ENCODE peak calls at places on chromosomes 4 and X, in five cellular contexts. H is pancreas, V is IMR-90, B is AG10803, G is fibroblast of pulmonary artery. S is an unnamed sample.

GRCh38 chrX:14529288-14529989 is at the start of gene GLRA2:
- DNase-seq in H (no peak), V (peak), B (peak), G (peak), S (no peak)

GRCh38 chr4:169410839-169411770 is 140.3 kb upstream of the SH3RF1 start:
- DNase-seq in H (no peak), V (peak), B (peak), G (peak), S (no peak)

GRCh38 chr4:19936471-19936870 is 315.2 kb upstream of the SLIT2 start:
- DNase-seq in H (no peak), V (peak), B (peak), G (peak), S (no peak)

GRCh38 chrX:7083021-7083420 is 64.5 kb upstream of the STS start:
- DNase-seq in H (no peak), V (no peak), B (no peak), G (no peak), S (no peak)

GRCh38 chrX:153723351-153724251 is 586 bp downstream of the BCAP31 start:
- DNase-seq in H (peak), V (peak), B (peak), G (peak), S (no peak)

GRCh38 chr4:14361084-14361483 is 641.2 kb upstream of the CPEB2 start:
- DNase-seq in H (no peak), V (no peak), B (no peak), G (no peak), S (no peak)

GRCh38 chr4:54213812-54214211 is 15.3 kb upstream of the PDGFRA start:
- DNase-seq in H (no peak), V (no peak), B (no peak), G (peak), S (no peak)

GRCh38 chr4:149897784-149898183 is 82.1 kb upstream of the IQCM start:
- DNase-seq in H (no peak), V (peak), B (peak), G (peak), S (no peak)

GRCh38 chr4:3290476-3290875 is 2.3 kb upstream of the RGS12 start:
- DNase-seq in H (no peak), V (no peak), B (no peak), G (no peak), S (no peak)

GRCh38 chrX:154695913-154696312 is 42.5 kb upstream of the CTAG2 start:
- DNase-seq in H (no peak), V (peak), B (peak), G (peak), S (no peak)

GRCh38 chrX:54561622-54562021 is 31.6 kb downstream of the GNL3L start:
- DNase-seq in H (no peak), V (no peak), B (no peak), G (no peak), S (no peak)

GRCh38 chr4:180169394-180169793 is 2073.8 kb upstream of the TENM3 start:
- DNase-seq in H (no peak), V (no peak), B (no peak), G (no peak), S (no peak)

GRCh38 chr4:22595684-22596083 is 79.8 kb upstream of the ADGRA3 start:
- DNase-seq in H (no peak), V (no peak), B (no peak), G (peak), S (peak)

GRCh38 chr4:6641164-6641970 is 882 bp downstream of the MRFAP1 start:
- DNase-seq in H (peak), V (peak), B (peak), G (peak), S (no peak)

GRCh38 chr4:26723216-26723615 is 137.4 kb upstream of the STIM2 start:
- DNase-seq in H (no peak), V (no peak), B (no peak), G (no peak), S (no peak)

GRCh38 chr4:55169352-55169959 is 44.1 kb upstream of the KDR start:
- DNase-seq in H (no peak), V (peak), B (no peak), G (peak), S (no peak)

GRCh38 chrX:77009691-77010090 is 437.5 kb upstream of the FGF16 start:
- DNase-seq in H (no peak), V (peak), B (peak), G (peak), S (no peak)

GRCh38 chr4:3145251-3145908 is 70.9 kb downstream of the HTT start:
- DNase-seq in H (no peak), V (peak), B (peak), G (peak), S (no peak)

GRCh38 chr4:164701665-164702064 is 52.3 kb upstream of the SMIM31 start:
- DNase-seq in H (no peak), V (no peak), B (no peak), G (no peak), S (no peak)

GRCh38 chr4:139315221-139315675 is 13.0 kb upstream of the NDUFC1 start:
- DNase-seq in H (no peak), V (no peak), B (no peak), G (no peak), S (no peak)

GRCh38 chr4:31193516-31193915 is 473.3 kb downstream of the PCDH7 start:
- DNase-seq in H (no peak), V (no peak), B (no peak), G (no peak), S (no peak)

GRCh38 chr4:26426892-26427291 is 63.4 kb downstream of the CCKAR start:
- DNase-seq in H (no peak), V (no peak), B (no peak), G (no peak), S (no peak)

GRCh38 chr4:163540977-163541376 is 46.5 kb downstream of the TMA16 start:
- DNase-seq in H (no peak), V (peak), B (peak), G (peak), S (no peak)

GRCh38 chr4:158314756-158315487 is 104.6 kb downstream of the TMEM144 start:
- DNase-seq in H (no peak), V (peak), B (peak), G (peak), S (no peak)

DNA sequence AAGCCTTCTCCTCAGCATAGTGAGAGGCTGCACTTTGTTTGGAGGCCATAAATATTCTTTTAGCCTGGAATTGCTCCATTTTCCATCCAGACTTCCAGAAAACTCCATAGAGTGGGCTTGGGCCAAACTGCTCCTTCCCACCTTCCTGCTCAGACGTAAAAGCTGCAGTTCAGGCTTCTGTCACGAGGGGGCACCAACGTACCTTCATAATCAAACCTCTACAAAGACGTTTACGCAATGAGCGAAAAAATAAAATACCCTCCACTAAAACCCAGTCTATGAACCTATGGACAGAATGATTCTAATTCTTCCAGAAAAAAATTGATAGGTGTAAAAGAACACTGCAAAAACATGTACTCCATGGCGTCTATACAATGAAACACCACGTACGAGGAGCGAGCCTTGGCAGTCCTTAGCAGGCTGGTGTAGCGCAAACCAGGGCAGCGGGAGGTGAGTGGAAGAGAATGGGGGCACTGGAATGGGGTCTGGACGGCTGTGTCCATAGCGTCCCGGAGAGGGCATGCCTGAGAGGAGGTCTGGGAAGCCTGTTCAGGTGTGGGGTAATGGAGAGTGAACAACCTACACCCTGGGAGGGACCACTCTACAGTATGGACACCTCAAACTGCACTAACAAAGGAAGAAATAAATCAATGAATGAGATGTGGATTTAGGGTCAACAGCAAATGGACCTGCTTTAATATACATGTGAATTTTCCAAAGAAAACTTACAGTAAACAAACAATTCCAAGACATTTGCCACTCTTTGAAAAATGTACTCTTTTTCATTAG is 14.3 kb upstream of the RAB40A start:
- DNase-seq in H (peak), V (peak), B (peak), G (peak), S (peak)
- TF ChIP-seq CTCF in H (peak), V (peak), B (peak), G (peak), S (peak)

DNA sequence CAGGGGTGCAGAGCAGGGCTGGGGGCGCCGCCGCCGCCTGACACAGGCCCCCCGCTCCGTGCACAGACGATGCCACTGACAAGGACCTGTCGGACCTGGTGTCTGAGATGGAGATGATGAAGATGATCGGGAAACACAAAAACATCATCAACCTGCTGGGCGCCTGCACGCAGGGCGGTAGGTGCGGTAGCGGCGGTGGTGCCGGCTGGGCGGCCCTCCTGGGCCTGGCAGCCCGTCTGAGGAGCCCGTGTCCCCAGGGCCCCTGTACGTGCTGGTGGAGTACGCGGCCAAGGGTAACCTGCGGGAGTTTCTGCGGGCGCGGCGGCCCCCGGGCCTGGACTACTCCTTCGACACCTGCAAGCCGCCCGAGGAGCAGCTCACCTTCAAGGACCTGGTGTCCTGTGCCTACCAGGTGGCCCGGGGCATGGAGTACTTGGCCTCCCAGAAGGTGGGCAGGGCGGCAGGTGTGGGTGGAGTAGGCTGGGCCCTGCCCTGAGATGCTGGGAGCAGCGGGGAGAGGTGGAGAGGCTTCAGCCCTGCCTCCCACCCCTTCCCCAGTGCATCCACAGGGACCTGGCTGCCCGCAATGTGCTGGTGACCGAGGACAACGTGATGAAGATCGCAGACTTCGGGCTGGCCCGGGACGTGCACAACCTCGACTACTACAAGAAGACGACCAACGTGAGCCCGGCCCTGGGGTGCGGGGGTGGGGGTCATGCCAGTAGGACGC is 12.6 kb downstream of the FGFR3 start:
- DNase-seq in H (peak), V (no peak), B (no peak), G (no peak), S (no peak)
- TF ChIP-seq CTCF in H (no peak), V (no peak), B (no peak), G (no peak), S (no peak)

GRCh38 chrX:55907968-55908607 is 190.5 kb downstream of the RRAGB start:
- DNase-seq in H (peak), V (no peak), B (peak), G (peak), S (peak)
- TF ChIP-seq CTCF in H (peak), V (peak), B (peak), G (peak), S (peak)

DNA sequence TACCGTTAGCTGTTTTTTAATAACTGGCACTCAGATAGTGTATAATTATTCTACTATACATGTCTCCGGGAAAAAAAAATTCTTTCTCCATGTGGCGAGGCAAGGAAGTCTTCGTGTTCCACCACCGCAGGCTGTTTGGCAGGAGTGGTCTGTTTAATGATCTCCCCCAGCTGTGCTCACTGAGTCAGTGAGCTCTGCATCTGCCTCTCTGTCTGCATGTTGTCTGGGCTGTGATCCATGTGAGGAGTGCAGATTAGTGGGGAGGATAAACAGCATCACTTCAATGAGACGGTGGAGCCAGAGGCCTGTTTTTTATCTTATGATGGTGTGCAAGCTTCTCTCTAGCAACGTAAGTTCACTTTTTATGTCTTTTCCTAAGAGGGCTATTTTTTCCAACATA is 69.8 kb downstream of the RPS3A start:
- DNase-seq in H (no peak), V (peak), B (peak), G (peak), S (no peak)
- TF ChIP-seq CTCF in H (no peak), V (peak), B (no peak), G (no peak), S (no peak)

GRCh38 chrX:39327705-39328104 is 526.4 kb downstream of the MID1IP1 start:
- DNase-seq in H (no peak), V (no peak), B (no peak), G (no peak), S (no peak)

GRCh38 chrX:39327255-39327654 is 526.0 kb downstream of the MID1IP1 start:
- DNase-seq in H (no peak), V (no peak), B (no peak), G (no peak), S (no peak)

GRCh38 chrX:39320165-39320564 is 518.9 kb downstream of the MID1IP1 start:
- DNase-seq in H (no peak), V (no peak), B (no peak), G (no peak), S (no peak)

GRCh38 chrX:39328661-39329060 is 527.4 kb downstream of the MID1IP1 start:
- DNase-seq in H (no peak), V (no peak), B (no peak), G (no peak), S (no peak)

GRCh38 chrX:39324233-39324632 is 523.0 kb downstream of the MID1IP1 start:
- DNase-seq in H (no peak), V (no peak), B (no peak), G (no peak), S (no peak)
- TF ChIP-seq CTCF in H (no peak), V (no peak), B (no peak), G (no peak), S (no peak)

GRCh38 chrX:150936556-150936955 is 38.1 kb upstream of the CD99L2 start:
- DNase-seq in H (no peak), V (no peak), B (peak), G (no peak), S (no peak)

GRCh38 chrX:150941580-150941979 is 41.6 kb upstream of the HMGB3 start:
- DNase-seq in H (no peak), V (no peak), B (no peak), G (no peak), S (no peak)

GRCh38 chrX:150942958-150943594 is 40.1 kb upstream of the HMGB3 start:
- DNase-seq in H (peak), V (no peak), B (no peak), G (no peak), S (no peak)

GRCh38 chrX:150944233-150944632 is 38.9 kb upstream of the HMGB3 start:
- DNase-seq in H (no peak), V (no peak), B (no peak), G (no peak), S (no peak)

GRCh38 chrX:150940844-150941495 is 42.2 kb upstream of the HMGB3 start:
- DNase-seq in H (no peak), V (no peak), B (no peak), G (no peak), S (no peak)
- TF ChIP-seq CTCF in H (no peak), V (no peak), B (no peak), G (no peak), S (no peak)

GRCh38 chrX:124216396-124217124 is 115.9 kb upstream of the TEX13D start:
- DNase-seq in H (no peak), V (no peak), B (no peak), G (no peak), S (no peak)
- TF ChIP-seq CTCF in H (no peak), V (no peak), B (no peak), G (no peak), S (no peak)

GRCh38 chr4:97720869-97721432 is 422.3 kb downstream of the STPG2 start:
- DNase-seq in H (no peak), V (no peak), B (no peak), G (peak), S (no peak)
- TF ChIP-seq CTCF in H (no peak), V (no peak), B (no peak), G (peak), S (peak)

DNA sequence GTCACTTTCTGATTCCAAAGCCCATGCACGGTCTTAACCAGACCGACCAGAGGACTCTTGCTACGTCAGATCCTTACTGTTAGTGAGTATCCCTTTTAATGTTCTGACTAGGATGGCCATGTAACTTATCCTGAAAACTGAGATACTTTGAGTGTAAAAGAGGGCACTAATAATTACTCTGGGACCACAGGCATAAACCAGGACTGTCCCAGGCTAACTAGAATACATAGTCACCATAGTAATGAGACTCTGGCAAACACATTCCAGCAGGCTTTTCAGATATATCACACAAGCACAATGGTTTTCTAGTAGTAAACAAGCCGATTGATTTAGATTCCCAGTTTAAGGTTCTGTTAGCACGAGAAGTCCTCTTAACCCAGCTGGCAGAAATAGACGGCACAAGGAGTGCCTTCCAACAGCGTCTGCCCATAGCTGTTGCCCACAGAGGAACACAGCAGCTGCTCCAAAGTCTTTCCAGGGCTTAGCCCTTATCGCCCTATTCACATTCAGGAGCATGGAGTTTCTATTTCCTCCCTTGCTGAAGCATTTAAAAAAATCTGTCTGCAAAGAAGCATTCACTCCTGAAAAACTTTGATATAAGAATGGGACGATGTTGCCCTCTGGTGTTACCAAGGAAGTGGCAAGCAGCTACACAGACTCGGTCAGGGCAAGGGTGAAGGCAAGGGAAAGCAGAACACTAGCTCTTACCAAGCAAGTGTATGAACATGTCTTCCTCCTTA is 92.4 kb downstream of the CXCL13 start:
- DNase-seq in H (peak), V (peak), B (peak), G (peak), S (no peak)
- TF ChIP-seq CTCF in H (no peak), V (peak), B (peak), G (peak), S (peak)

S was measured in esophagus muscularis mucosa.